ENCODE peak calls at places on chromosome 12, in six cellular contexts. N, Q, B, Z, W and Y are unnamed samples.
A peak's percentile ranks its signal among the peaks of the same experiment; 100 is the strongest.

GRCh38 chr12:127115468-127116035 is 1151.4 kb upstream of the TMEM132C start:
- DNase-seq in Z (no peak), W (no peak), N (no peak), B (no peak), Q (no peak), Y (peak; percentile 17)

GRCh38 chr12:113242018-113242418 is 20.8 kb downstream of the TPCN1 start:
- DNase-seq in Z (no peak), W (peak; percentile 82), Q (no peak), N (no peak), B (no peak), Y (peak; percentile 95)

GRCh38 chr12:5964913-5965900 is 20.1 kb upstream of the ANO2 start:
- DNase-seq in B (no peak), N (no peak), W (no peak), Q (no peak), Z (no peak), Y (no peak)

GRCh38 chr12:14366211-14366762 is 805 bp downstream of the ATF7IP start:
- DNase-seq in Z (no peak), B (peak; percentile 58), Q (peak; percentile 40), W (peak; percentile 60), N (peak; percentile 69), Y (no peak)

GRCh38 chr12:18421840-18422239 is 160.5 kb downstream of the PIK3C2G start:
- DNase-seq in W (peak; percentile 63), N (no peak), B (no peak), Q (peak; percentile 75), Z (no peak), Y (no peak)

GRCh38 chr12:27449011-27449410 is 2.5 kb downstream of the SMCO2 start:
- DNase-seq in W (no peak), N (no peak), Z (no peak), Q (no peak), B (no peak), Y (no peak)

GRCh38 chr12:1844223-1844622 is 23.9 kb downstream of the LRTM2 start:
- DNase-seq in W (no peak), N (no peak), B (no peak), Q (no peak), Z (no peak), Y (no peak)

GRCh38 chr12:60602601-60603000 is 1006.8 kb downstream of the SLC16A7 start:
- DNase-seq in N (no peak), Q (no peak), B (no peak), Z (no peak), W (no peak), Y (no peak)

GRCh38 chr12:62256408-62257079 is 3.7 kb upstream of the USP15 start:
- DNase-seq in Z (no peak), N (no peak), Q (peak; percentile 36), W (peak; percentile 58), B (no peak), Y (peak; percentile 45)

GRCh38 chr12:23008613-23009012 is 383.6 kb downstream of the ETNK1 start:
- DNase-seq in Z (no peak), Q (no peak), B (no peak), W (no peak), N (no peak), Y (no peak)

GRCh38 chr12:58177366-58177765 is 236.0 kb downstream of the ATP23 start:
- DNase-seq in Z (no peak), Q (no peak), W (no peak), N (no peak), B (no peak), Y (no peak)

GRCh38 chr12:26373606-26374495 is 178.5 kb downstream of the SSPN start:
- DNase-seq in N (no peak), Z (no peak), Q (no peak), B (no peak), W (peak; percentile 53), Y (peak; percentile 90)

GRCh38 chr12:82817368-82817767 is 130.7 kb downstream of the TMTC2 start:
- DNase-seq in B (no peak), Z (no peak), N (no peak), W (peak; percentile 68), Q (no peak), Y (peak; percentile 43)

GRCh38 chr12:2291182-2291832 is 238.5 kb downstream of the CACNA1C start:
- DNase-seq in Z (peak; percentile 57), Q (no peak), B (peak; percentile 60), W (peak; percentile 49), N (peak; percentile 78), Y (peak; percentile 16)

GRCh38 chr12:54036620-54037359 is 3.9 kb downstream of the HOXC5 start:
- DNase-seq in Q (no peak), B (peak; percentile 57), N (peak; percentile 34), Z (no peak), W (peak; percentile 89), Y (peak; percentile 71)

GRCh38 chr12:109718390-109718789 is 4.8 kb downstream of the FAM222A start:
- DNase-seq in Z (peak; percentile 94), B (no peak), Q (no peak), W (no peak), N (no peak), Y (no peak)

GRCh38 chr12:66952668-66953067 is 273.8 kb upstream of the GRIP1 start:
- DNase-seq in N (no peak), B (no peak), Z (no peak), Q (no peak), W (no peak), Y (no peak)

GRCh38 chr12:43740511-43741100 is 18.0 kb downstream of the PUS7L start:
- DNase-seq in W (peak; percentile 38), N (no peak), Z (no peak), B (no peak), Q (peak; percentile 14), Y (no peak)

GRCh38 chr12:111993290-111994150 is 19.4 kb downstream of the TMEM116 start:
- DNase-seq in N (no peak), W (no peak), Z (no peak), Q (no peak), B (no peak), Y (no peak)

GRCh38 chr12:47942327-47943230 is 20.8 kb upstream of the TMEM106C start:
- DNase-seq in W (peak; percentile 27), B (no peak), Z (peak; percentile 49), Q (no peak), N (no peak), Y (no peak)

GRCh38 chr12:122730215-122731014 is at the start of gene HCAR1:
- DNase-seq in Z (peak; percentile 10), N (no peak), Q (no peak), B (no peak), W (no peak), Y (peak; percentile 61)

DNA sequence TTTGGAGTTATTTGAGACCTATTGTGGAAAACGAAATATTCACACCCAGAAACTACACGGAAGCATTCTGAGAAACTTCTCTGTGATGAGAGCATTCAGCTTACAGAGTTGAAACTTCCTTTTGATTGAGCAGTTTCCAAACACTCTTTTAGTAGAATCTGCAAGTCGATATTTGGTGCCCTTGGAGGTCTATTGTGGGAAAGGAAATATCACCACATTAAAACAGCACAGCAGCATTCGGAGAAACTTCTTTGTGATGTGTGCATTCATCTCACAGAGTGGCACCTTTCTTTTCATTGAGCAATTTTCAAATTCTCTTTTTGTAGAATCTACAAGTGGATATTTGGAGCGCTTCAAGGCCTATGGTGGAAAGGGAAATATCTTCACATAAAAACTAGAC is 595.7 kb upstream of the ALG10B start:
- DNase-seq in Z (no peak), B (no peak), W (no peak), N (no peak), Q (no peak), Y (no peak)
- H3K9me3 ChIP-seq in Z (peaks cover 35% of the 10 kb centered on the region), B (no peaks in the 10 kb centered on the region), W (no peaks in the 10 kb centered on the region), N (peaks cover 15% of the 10 kb centered on the region), Q (no peaks in the 10 kb centered on the region), Y (peaks cover 3% of the 10 kb centered on the region)

GRCh38 chr12:104672501-104673265 is 215.9 kb downstream of the CHST11 start:
- DNase-seq in Q (no peak), N (no peak), Z (no peak), W (peak; percentile 91), B (peak; percentile 51), Y (peak; percentile 73)
- H3K27ac ChIP-seq in Q (no peak overlapping the region), N (no peak overlapping the region), Z (no peak overlapping the region), W (peak overlapping the region; percentile 82), B (peak overlapping the region; percentile 93), Y (peak overlapping the region; percentile 55)

GRCh38 chr12:124569375-124570148 is 2.1 kb upstream of the NCOR2 start:
- DNase-seq in N (no peak), B (no peak), W (no peak), Q (no peak), Z (no peak), Y (no peak)
- H3K4me2 ChIP-seq in N (no peak overlapping the region), B (no peak overlapping the region), W (no peak overlapping the region), Q (no peak overlapping the region), Z (peak overlapping the region; percentile 100), Y (no peak overlapping the region)

GRCh38 chr12:34406228-34406995 is 384.1 kb downstream of the ALG10 start:
- DNase-seq in W (no peak), B (no peak), N (no peak), Z (no peak), Q (no peak), Y (no peak)
- H3K9me3 ChIP-seq in W (no peaks in the 10 kb centered on the region), B (peaks cover 17% of the 10 kb centered on the region), N (peaks cover 23% of the 10 kb centered on the region), Z (peaks cover 31% of the 10 kb centered on the region), Q (peaks cover 48% of the 10 kb centered on the region), Y (peaks cover 42% of the 10 kb centered on the region)

DNA sequence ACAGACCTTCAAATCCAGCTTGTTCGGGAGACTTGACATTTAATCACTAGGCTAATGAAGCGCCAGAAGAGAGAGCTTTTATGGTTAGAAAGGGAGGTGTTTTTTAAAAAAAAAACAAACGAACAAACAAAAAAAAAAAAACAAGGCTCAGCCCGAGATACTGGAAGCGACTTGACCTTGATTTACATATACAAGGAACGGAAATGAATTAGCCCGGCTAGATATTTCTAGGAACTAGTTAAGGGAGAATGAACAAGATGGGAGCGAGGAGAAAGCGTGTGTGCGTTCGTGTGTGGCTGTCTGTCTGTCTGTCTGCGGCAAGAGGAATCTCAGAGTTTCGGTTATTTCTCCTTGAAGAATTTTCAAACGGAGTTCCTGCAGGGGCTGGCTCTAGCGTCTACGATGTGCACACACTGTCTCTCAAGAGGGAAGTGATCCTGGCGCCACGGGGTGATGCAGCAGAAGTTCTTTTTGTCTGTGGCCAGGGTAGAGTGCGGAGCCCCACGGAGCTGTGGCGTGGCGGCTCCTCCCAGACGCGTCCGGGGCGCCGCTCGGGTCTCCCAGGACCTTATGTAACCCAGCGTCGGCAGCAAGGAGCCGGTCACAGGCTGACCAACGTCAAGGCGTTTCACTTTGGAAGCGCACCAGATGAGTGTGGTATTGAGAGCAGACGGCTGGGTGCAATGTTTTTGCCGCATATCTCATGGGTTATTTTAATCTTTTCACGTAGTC is 18.8 kb downstream of the SOCS2 start:
- DNase-seq in Z (peak; percentile 36), N (peak; percentile 38), B (peak; percentile 82), W (peak; percentile 98), Q (peak; percentile 87), Y (peak; percentile 76)
- H3K27ac ChIP-seq in Z (no peak overlapping the region), N (no peak overlapping the region), B (peak overlapping the region; percentile 86), W (peak overlapping the region; percentile 98), Q (peak overlapping the region; percentile 78), Y (peak overlapping the region; percentile 87)